ENCODE peak calls at places on chromosomes 6 and 20, in eight cellular contexts. R is breast epithelium, O is IMR-90, V is H54, T is adrenal gland, E is stomach, H is upper lobe of left lung, I is ovary. D is an unnamed sample.

GRCh38 chr6:27630727-27631613 is 158.1 kb upstream of the ZNF184 start:
- DNase-seq in R (no peak), O (peak), V (peak), T (peak), E (no peak), H (peak), I (peak), D (no peak)

GRCh38 chr6:101645770-101646169 is 252.3 kb downstream of the GRIK2 start:
- DNase-seq in R (no peak), O (no peak), V (no peak), T (no peak), E (no peak), H (no peak), I (no peak), D (no peak)

GRCh38 chr6:43926644-43927524 is 156.9 kb downstream of the VEGFA start:
- DNase-seq in R (peak), O (peak), V (peak), T (peak), E (peak), H (peak), I (no peak), D (peak)

GRCh38 chr6:136922680-136922996 is 537 bp downstream of the SLC35D3 start:
- DNase-seq in R (no peak), O (no peak), V (no peak), T (no peak), E (no peak), H (peak), I (no peak), D (no peak)

GRCh38 chr6:97078791-97079190 is 154.3 kb downstream of the KLHL32 start:
- DNase-seq in R (no peak), O (no peak), V (no peak), T (no peak), E (no peak), H (no peak), I (no peak), D (no peak)

GRCh38 chr6:116101298-116101718 is 655 bp downstream of the NT5DC1 start:
- DNase-seq in R (no peak), O (no peak), V (no peak), T (peak), E (no peak), H (no peak), I (no peak), D (no peak)

GRCh38 chr6:34680802-34681515 is 15.6 kb downstream of the ILRUN start:
- DNase-seq in R (no peak), O (peak), V (no peak), T (peak), E (no peak), H (no peak), I (no peak), D (no peak)

GRCh38 chr20:51687630-51688029 is 80.6 kb downstream of the ATP9A start:
- DNase-seq in R (no peak), O (no peak), V (no peak), T (no peak), E (no peak), H (no peak), I (no peak), D (no peak)

GRCh38 chr20:40717343-40717865 is 28.4 kb upstream of the MAFB start:
- DNase-seq in R (no peak), O (no peak), V (no peak), T (no peak), E (no peak), H (peak), I (no peak), D (no peak)

GRCh38 chr6:154593122-154593521 is 82.6 kb upstream of the CNKSR3 start:
- DNase-seq in R (no peak), O (no peak), V (no peak), T (no peak), E (no peak), H (no peak), I (no peak), D (peak)

GRCh38 chr6:162849269-162849668 is 121.5 kb downstream of the PACRG start:
- DNase-seq in R (no peak), O (no peak), V (no peak), T (no peak), E (no peak), H (no peak), I (no peak), D (no peak)

GRCh38 chr6:25918083-25918683 is 12.3 kb downstream of the SLC17A2 start:
- DNase-seq in R (no peak), O (no peak), V (no peak), T (no peak), E (no peak), H (no peak), I (no peak), D (no peak)

GRCh38 chr6:84422380-84422968 is 195.0 kb upstream of the CEP162 start:
- DNase-seq in R (no peak), O (peak), V (peak), T (peak), E (no peak), H (peak), I (peak), D (peak)

GRCh38 chr6:292506-293184 is 358 bp downstream of the DUSP22 start:
- DNase-seq in R (no peak), O (peak), V (peak), T (peak), E (peak), H (peak), I (peak), D (peak)

GRCh38 chr20:50670126-50670862 is 21.0 kb downstream of the RIPOR3 start:
- DNase-seq in R (no peak), O (peak), V (peak), T (no peak), E (peak), H (no peak), I (no peak), D (no peak)

GRCh38 chr6:91634791-91635190 is 1047.9 kb upstream of the MAP3K7 start:
- DNase-seq in R (no peak), O (no peak), V (no peak), T (no peak), E (no peak), H (no peak), I (no peak), D (no peak)

GRCh38 chr20:58646703-58647102 is 4.4 kb upstream of the STX16 start:
- DNase-seq in R (no peak), O (no peak), V (no peak), T (peak), E (no peak), H (no peak), I (no peak), D (no peak)

GRCh38 chr6:158703840-158704822 is 54.3 kb downstream of the SYTL3 start:
- DNase-seq in R (peak), O (peak), V (peak), T (peak), E (peak), H (peak), I (peak), D (peak)

GRCh38 chr20:47336013-47336754 is 20.3 kb downstream of the ZMYND8 start:
- DNase-seq in R (no peak), O (peak), V (no peak), T (peak), E (no peak), H (no peak), I (peak), D (peak)

GRCh38 chr20:49505518-49505917 is 23.1 kb upstream of the KCNB1 start:
- DNase-seq in R (no peak), O (peak), V (no peak), T (peak), E (no peak), H (no peak), I (no peak), D (peak)

GRCh38 chr20:13533946-13534345 is 104.8 kb downstream of the TASP1 start:
- DNase-seq in R (no peak), O (no peak), V (no peak), T (no peak), E (no peak), H (no peak), I (no peak), D (no peak)

GRCh38 chr6:34237722-34238506 is 1.2 kb downstream of the HMGA1 start:
- DNase-seq in R (no peak), O (peak), V (peak), T (no peak), E (no peak), H (peak), I (peak), D (peak)

GRCh38 chr6:97626586-97627441 is 343.8 kb upstream of the MMS22L start:
- DNase-seq in R (no peak), O (peak), V (no peak), T (peak), E (no peak), H (no peak), I (no peak), D (no peak)

GRCh38 chr6:118652051-118652699 is 784 bp upstream of the CEP85L start:
- DNase-seq in R (no peak), O (no peak), V (no peak), T (no peak), E (no peak), H (no peak), I (no peak), D (no peak)

GRCh38 chr20:8951136-8951535 is 117.8 kb upstream of the PLCB4 start:
- DNase-seq in R (no peak), O (no peak), V (no peak), T (no peak), E (no peak), H (no peak), I (no peak), D (no peak)

GRCh38 chr20:49171928-49172327 is 16.2 kb downstream of the STAU1 start:
- DNase-seq in R (no peak), O (no peak), V (no peak), T (no peak), E (no peak), H (no peak), I (peak), D (no peak)

GRCh38 chr20:52972965-52973819 is 1.0 kb downstream of the TSHZ2 start:
- DNase-seq in R (no peak), O (no peak), V (no peak), T (peak), E (no peak), H (peak), I (peak), D (peak)

GRCh38 chr6:52416629-52417151 is 3.5 kb upstream of the EFHC1 start:
- DNase-seq in R (no peak), O (peak), V (peak), T (no peak), E (no peak), H (no peak), I (no peak), D (no peak)

GRCh38 chr6:32894085-32895005 is 40.4 kb downstream of the PSMB9 start:
- DNase-seq in R (peak), O (peak), V (peak), T (peak), E (peak), H (peak), I (peak), D (peak)
- TF ChIP-seq POLR2A in R (peak), O (no peak), V (peak), T (peak), E (peak), H (peak), I (peak), D (peak)

GRCh38 chr6:149863846-149864577 is at the start of gene LRP11:
- DNase-seq in R (peak), O (peak), V (peak), T (peak), E (peak), H (peak), I (peak), D (peak)
- TF ChIP-seq POLR2A in R (peak), O (peak), V (peak), T (peak), E (no peak), H (peak), I (peak), D (peak)

GRCh38 chr6:161137320-161137719 is 136.5 kb downstream of the AGPAT4 start:
- DNase-seq in R (no peak), O (no peak), V (no peak), T (no peak), E (no peak), H (no peak), I (no peak), D (no peak)

GRCh38 chr6:161138545-161139303 is 135.1 kb downstream of the AGPAT4 start:
- DNase-seq in R (no peak), O (no peak), V (no peak), T (no peak), E (no peak), H (peak), I (no peak), D (no peak)

GRCh38 chr6:161136655-161137054 is 137.2 kb downstream of the AGPAT4 start:
- DNase-seq in R (no peak), O (no peak), V (no peak), T (no peak), E (no peak), H (no peak), I (no peak), D (no peak)

GRCh38 chr6:161139304-161139765 is 134.5 kb downstream of the AGPAT4 start:
- DNase-seq in R (no peak), O (no peak), V (no peak), T (no peak), E (no peak), H (peak), I (no peak), D (no peak)

DNA sequence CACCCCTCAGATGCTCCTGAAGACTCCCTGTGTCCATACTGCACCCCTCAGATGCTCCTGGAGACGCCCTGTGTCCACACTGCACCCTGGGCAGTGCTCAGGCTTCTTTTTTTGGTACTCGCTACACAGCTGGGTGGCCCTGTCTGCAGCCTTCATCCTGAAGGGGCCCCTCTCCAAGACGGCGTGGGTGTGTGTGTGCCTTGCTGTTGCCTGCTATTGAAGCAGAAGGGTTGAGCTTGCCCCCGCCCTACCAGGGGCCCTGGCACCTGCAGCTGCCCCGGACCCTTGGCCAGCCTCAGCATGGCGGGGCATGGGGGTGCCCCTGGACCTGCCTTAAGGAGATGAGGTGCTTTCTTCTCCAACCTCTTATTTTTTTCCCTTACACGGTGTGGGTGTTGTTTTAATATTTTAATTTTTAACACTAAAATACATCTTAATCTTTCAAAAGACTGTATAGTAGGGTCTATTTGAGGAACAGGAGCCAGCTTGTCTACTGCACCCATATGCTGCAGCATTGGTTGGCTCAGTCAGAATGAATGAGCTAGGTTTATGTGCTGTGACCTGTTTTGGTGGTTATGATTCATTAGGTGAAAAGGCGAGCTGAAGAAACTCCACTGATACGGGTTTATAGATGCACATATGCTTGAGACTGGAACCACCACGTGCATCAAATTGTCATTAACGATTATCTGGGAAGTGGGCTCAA is 135.9 kb downstream of the AGPAT4 start:
- DNase-seq in R (no peak), O (peak), V (no peak), T (no peak), E (no peak), H (peak), I (no peak), D (no peak)
- TF ChIP-seq POLR2A in R (no peak), O (no peak), V (no peak), T (no peak), E (no peak), H (no peak), I (no peak), D (no peak)

DNA sequence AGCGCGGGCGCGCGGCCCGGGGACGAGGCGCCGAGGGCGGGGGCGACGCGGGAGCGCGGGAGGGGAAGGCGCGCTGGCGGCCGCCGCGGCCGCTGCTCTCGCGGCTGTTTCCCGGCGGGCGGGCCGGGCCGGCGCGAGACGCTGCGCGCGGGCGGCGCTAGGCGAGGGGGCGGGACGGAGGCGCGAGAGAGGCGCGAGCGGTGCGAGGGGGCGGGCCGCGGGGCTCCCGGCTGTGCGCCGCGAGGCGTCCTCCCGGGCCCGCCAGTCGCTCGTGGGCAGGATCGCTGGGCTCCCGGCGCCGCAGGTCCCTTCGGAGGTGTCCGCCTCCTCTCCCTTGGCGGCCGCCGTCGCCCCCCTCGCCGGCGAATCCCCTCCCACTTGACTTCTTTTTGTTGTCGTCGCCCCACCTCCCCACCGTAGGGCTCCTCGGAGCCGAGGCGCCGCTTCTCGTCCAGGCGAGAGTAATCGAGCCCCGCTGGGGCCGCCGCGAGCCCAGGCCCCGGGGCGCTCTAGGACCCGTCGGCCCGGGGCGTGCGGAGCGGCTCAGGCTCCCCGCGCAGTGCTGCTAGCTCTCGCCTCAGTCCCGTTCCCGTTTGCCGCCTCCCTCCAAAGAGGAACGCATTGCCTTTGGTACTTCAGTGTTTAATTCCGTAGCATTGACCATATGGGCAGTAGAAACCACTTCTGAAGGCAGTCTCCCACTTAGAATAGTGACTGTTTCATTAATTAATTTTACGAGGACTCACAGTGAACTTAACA is at the start of gene RANBP9:
- DNase-seq in R (peak), O (peak), V (peak), T (peak), E (peak), H (peak), I (peak), D (peak)
- TF ChIP-seq POLR2A in R (peak), O (peak), V (peak), T (peak), E (no peak), H (peak), I (peak), D (peak)

GRCh38 chr20:17968366-17969275 is at the start of the genes MGME1 and SNX5:
- DNase-seq in R (peak), O (peak), V (peak), T (peak), E (peak), H (peak), I (peak), D (peak)

GRCh38 chr20:17971571-17972013 is 2.8 kb downstream of the MGME1 start:
- DNase-seq in R (no peak), O (peak), V (no peak), T (no peak), E (no peak), H (no peak), I (no peak), D (no peak)

GRCh38 chr20:17969884-17970409 is 1.1 kb downstream of the MGME1 start:
- DNase-seq in R (no peak), O (peak), V (peak), T (no peak), E (no peak), H (no peak), I (no peak), D (no peak)

GRCh38 chr20:17967595-17968365 is 814 bp downstream of the SNX5 start:
- DNase-seq in R (peak), O (peak), V (no peak), T (peak), E (peak), H (no peak), I (no peak), D (no peak)

DNA sequence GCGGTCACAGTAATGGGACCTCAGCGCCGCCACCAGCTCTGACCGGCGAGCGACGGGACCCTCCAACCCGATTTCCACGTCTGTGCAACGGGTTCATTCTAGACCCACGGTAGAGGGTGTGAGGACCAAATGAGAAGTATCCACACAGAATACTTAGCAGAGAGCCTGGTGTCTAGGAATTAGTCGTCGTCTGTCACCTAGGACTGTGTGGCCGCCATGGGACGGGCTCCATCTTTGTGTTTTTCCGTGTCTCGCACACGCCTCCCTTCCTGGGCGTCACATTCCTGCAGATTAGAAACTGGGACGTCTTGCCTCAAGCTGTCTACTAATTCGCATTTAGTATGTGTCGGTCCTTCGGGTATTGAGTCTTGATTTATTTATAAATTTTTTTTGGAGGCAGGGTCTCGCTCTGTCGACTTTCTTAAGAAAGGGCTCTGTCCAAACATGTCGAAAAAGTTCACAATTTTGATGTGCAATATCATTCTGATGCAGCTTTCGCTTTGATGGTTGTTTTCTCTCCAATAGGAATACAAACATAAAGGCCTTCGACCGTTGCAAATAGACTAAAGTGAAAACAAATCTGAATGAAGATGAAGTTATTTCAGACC is 562 bp downstream of the MGME1 start:
- DNase-seq in R (no peak), O (no peak), V (no peak), T (peak), E (peak), H (no peak), I (no peak), D (no peak)
- TF ChIP-seq POLR2A in R (no peak), O (no peak), V (peak), T (no peak), E (no peak), H (peak), I (no peak), D (no peak)

GRCh38 chr6:63458480-63459115 is 113.7 kb upstream of the LOC128125822 start:
- DNase-seq in R (no peak), O (no peak), V (no peak), T (no peak), E (no peak), H (no peak), I (no peak), D (no peak)
- TF ChIP-seq POLR2A in R (no peak), O (no peak), V (no peak), T (no peak), E (peak), H (no peak), I (no peak), D (no peak)

GRCh38 chr6:112087136-112087908 is at the start of the genes FAM229B and TUBE1:
- DNase-seq in R (peak), O (peak), V (peak), T (peak), E (peak), H (peak), I (peak), D (peak)
- TF ChIP-seq POLR2A in R (peak), O (peak), V (peak), T (peak), E (peak), H (peak), I (peak), D (peak)

DNA sequence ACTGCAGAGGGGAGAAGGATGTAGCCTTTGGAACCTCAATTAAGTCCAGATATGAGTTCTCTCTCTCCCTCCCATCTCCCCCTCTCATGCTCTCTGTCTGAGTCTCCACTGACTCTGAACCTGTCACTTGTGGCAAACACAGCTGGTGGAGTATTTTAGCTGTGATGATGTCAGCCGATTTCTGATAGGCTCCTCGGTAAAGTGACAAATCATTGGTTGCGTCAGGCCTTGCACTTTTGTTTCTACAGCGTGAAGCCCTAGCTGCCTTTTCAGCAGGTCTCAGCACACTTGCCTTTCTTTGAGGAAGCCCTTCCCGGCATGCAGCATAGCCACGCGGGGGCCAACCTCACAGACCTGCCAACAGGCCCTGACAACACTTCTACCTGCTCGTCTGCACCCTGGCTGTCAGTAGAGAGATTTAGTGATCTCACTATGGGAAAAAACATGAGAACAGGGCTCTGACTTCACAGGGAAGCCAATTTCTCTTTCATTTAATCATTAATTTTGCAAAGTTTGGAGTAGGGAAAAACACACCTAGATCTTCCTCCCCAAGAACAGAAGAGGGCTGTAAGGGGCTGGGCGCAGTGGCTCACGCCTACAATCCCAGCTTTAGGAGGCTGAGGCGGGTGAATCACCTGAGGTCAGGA is 84.4 kb downstream of the GMPR start:
- DNase-seq in R (no peak), O (peak), V (peak), T (peak), E (peak), H (peak), I (no peak), D (peak)
- TF ChIP-seq POLR2A in R (no peak), O (peak), V (no peak), T (no peak), E (no peak), H (no peak), I (no peak), D (peak)

D was measured in uterus.